ENCODE peak calls at places on chromosome 6, in four cellular contexts. I is activated CD4-positive, CD25-positive, alpha-beta regulatory T cell treated with anti-CD3 and anti-CD28 coated beads, Interleukin-2, amount 50 U/mL, for 16 hours; B is CD4-positive, alpha-beta memory T cell; S is aorta. T is an unnamed sample.

GRCh38 chr6:14799928-14800327 is 445.9 kb upstream of the JARID2 start:
- DNase-seq in I (no peak), S (peak), B (peak), T (peak)

GRCh38 chr6:154598403-154598802 is 87.9 kb upstream of the CNKSR3 start:
- DNase-seq in B (no peak), I (no peak), S (no peak), T (no peak)

GRCh38 chr6:43990275-43990626 is 137.0 kb downstream of the MRPL14 start:
- DNase-seq in S (peak), B (no peak), I (no peak), T (no peak)

GRCh38 chr6:2622683-2623082 is 128.0 kb downstream of the MYLK4 start:
- DNase-seq in B (no peak), S (peak), I (no peak), T (no peak)

GRCh38 chr6:148723484-148723883 is 23.3 kb upstream of the UST start:
- DNase-seq in I (no peak), S (no peak), B (no peak), T (no peak)

GRCh38 chr6:15143540-15143939 is 102.3 kb upstream of the JARID2 start:
- DNase-seq in I (no peak), B (no peak), S (no peak), T (no peak)

GRCh38 chr6:49713346-49713745 is at the start of gene CRISP2:
- DNase-seq in I (no peak), B (no peak), S (no peak), T (no peak)

GRCh38 chr6:20096506-20096905 is 115.8 kb downstream of the MBOAT1 start:
- DNase-seq in I (no peak), B (no peak), S (no peak), T (no peak)

GRCh38 chr6:151807513-151808330 is at the start of gene ESR1:
- DNase-seq in S (peak), I (no peak), B (peak), T (no peak)

GRCh38 chr6:10412948-10413849 is 1.7 kb downstream of the TFAP2A start:
- DNase-seq in S (no peak), I (no peak), B (no peak), T (no peak)

GRCh38 chr6:98295776-98296175 is 538.6 kb upstream of the POU3F2 start:
- DNase-seq in I (no peak), B (no peak), S (no peak), T (no peak)

GRCh38 chr6:7143161-7143974 is 35.6 kb downstream of the RREB1 start:
- DNase-seq in S (no peak), I (no peak), B (no peak), T (no peak)

GRCh38 chr6:169959129-169960002 is 207.9 kb downstream of the ERMARD start:
- DNase-seq in I (no peak), B (peak), S (peak), T (no peak)

GRCh38 chr6:18601515-18602035 is 214.4 kb downstream of the RNF144B start:
- DNase-seq in B (no peak), S (no peak), I (no peak), T (no peak)

GRCh38 chr6:16481680-16482079 is 243.3 kb downstream of the GMPR start:
- DNase-seq in I (no peak), B (peak), S (no peak), T (no peak)